ENCODE peak calls at places on chromosomes 13 and 19, in seven cellular contexts. R, V, O, A, E, Y and D are unnamed samples.

GRCh38 chr19:39100500-39101166 is 16.5 kb downstream of the ACP7 start:
- DNase-seq in E (no peak), R (no peak), A (no peak), V (no peak), Y (no peak), O (no peak), D (no peak)

GRCh38 chr13:48131481-48131992 is 36.6 kb upstream of the MED4 start:
- DNase-seq in R (no peak), O (no peak), E (no peak), Y (no peak), A (no peak), V (no peak), D (no peak)

GRCh38 chr19:38718747-38719543 is 25.3 kb downstream of the CAPN12 start:
- DNase-seq in E (no peak), V (peak), Y (no peak), A (no peak), O (peak), R (no peak), D (peak)

GRCh38 chr19:34508540-34508939 is 27.0 kb downstream of the WTIP start:
- DNase-seq in R (no peak), E (no peak), O (no peak), V (no peak), Y (peak), A (no peak), D (no peak)

GRCh38 chr13:48533207-48533499 is 273 bp upstream of the RCBTB2 start:
- DNase-seq in V (no peak), Y (no peak), E (no peak), O (no peak), A (no peak), R (no peak), D (no peak)

GRCh38 chr13:42538996-42539395 is 35.0 kb upstream of the TNFSF11 start:
- DNase-seq in O (no peak), R (no peak), E (no peak), V (no peak), Y (no peak), A (no peak), D (no peak)

GRCh38 chr13:112250788-112251445 is 125.2 kb upstream of the SPACA7 start:
- DNase-seq in E (no peak), V (no peak), R (no peak), O (no peak), A (no peak), Y (no peak), D (no peak)

GRCh38 chr19:29497686-29498436 is 27.9 kb upstream of the VSTM2B start:
- DNase-seq in V (no peak), E (no peak), O (no peak), R (no peak), Y (no peak), A (no peak), D (peak)

GRCh38 chr19:39557791-39558622 is 18.0 kb upstream of the EID2 start:
- DNase-seq in Y (no peak), O (no peak), V (no peak), R (peak), E (no peak), A (no peak), D (no peak)

GRCh38 chr13:67351114-67351513 is 121.0 kb upstream of the PCDH9 start:
- DNase-seq in O (no peak), R (no peak), Y (no peak), V (no peak), E (no peak), A (no peak), D (no peak)

GRCh38 chr19:41993612-41994483 is at the start of gene ATP1A3:
- DNase-seq in R (no peak), O (peak), Y (peak), A (no peak), E (no peak), V (peak), D (no peak)

GRCh38 chr13:95239293-95239692 is 62.0 kb downstream of the ABCC4 start:
- DNase-seq in A (no peak), Y (no peak), E (no peak), V (no peak), O (no peak), R (no peak), D (no peak)

GRCh38 chr13:47120284-47120683 is 223.4 kb upstream of the HTR2A start:
- DNase-seq in Y (no peak), O (no peak), E (no peak), R (no peak), A (no peak), V (no peak), D (no peak)

GRCh38 chr13:94382520-94382919 is 97.0 kb downstream of the DCT start:
- DNase-seq in Y (no peak), V (no peak), E (no peak), A (no peak), R (no peak), O (no peak), D (no peak)

GRCh38 chr19:41691268-41691970 is 3.3 kb upstream of the CEACAM7 start:
- DNase-seq in O (peak), Y (peak), A (no peak), R (no peak), E (no peak), V (peak), D (no peak)

GRCh38 chr19:55070755-55071502 is 4.7 kb upstream of the EPS8L1 start:
- DNase-seq in O (peak), R (no peak), E (no peak), V (peak), A (no peak), Y (no peak), D (no peak)

GRCh38 chr13:20525144-20525600 is 485 bp downstream of the CRYL1 start:
- DNase-seq in A (no peak), Y (peak), V (no peak), E (no peak), O (peak), R (peak), D (peak)

GRCh38 chr19:58551577-58552471 is 3.1 kb downstream of the CHMP2A start:
- DNase-seq in A (no peak), O (no peak), R (no peak), E (no peak), V (no peak), Y (no peak), D (no peak)

GRCh38 chr13:110636701-110637201 is 21.4 kb downstream of the NAXD start:
- DNase-seq in Y (no peak), R (no peak), A (peak), E (no peak), V (no peak), O (no peak), D (no peak)

GRCh38 chr19:50357178-50358100 is 8.0 kb downstream of the NAPSA start:
- DNase-seq in R (peak), A (no peak), V (peak), E (peak), Y (peak), O (peak), D (peak)

GRCh38 chr19:13090511-13091231 is 12.0 kb downstream of the LYL1 start:
- DNase-seq in V (no peak), O (no peak), A (no peak), R (no peak), E (no peak), Y (no peak), D (no peak)

GRCh38 chr13:51333421-51333820 is 6.1 kb upstream of the SERPINE3 start:
- DNase-seq in A (no peak), E (no peak), V (no peak), Y (no peak), O (no peak), R (no peak), D (no peak)

GRCh38 chr19:13234518-13234917 is 84.3 kb downstream of the IER2 start:
- DNase-seq in V (peak), Y (peak), O (peak), R (peak), A (no peak), E (no peak), D (no peak)

GRCh38 chr19:33520844-33521479 is 629 bp downstream of the PEPD start:
- DNase-seq in R (peak), O (no peak), Y (no peak), A (no peak), E (no peak), V (no peak), D (no peak)

GRCh38 chr13:26348966-26349365 is 95.0 kb downstream of the CDK8 start:
- DNase-seq in E (no peak), Y (peak), R (peak), A (no peak), O (no peak), V (no peak), D (no peak)

GRCh38 chr13:112986470-112986869 is 17.5 kb downstream of the MCF2L start:
- DNase-seq in R (no peak), E (no peak), O (no peak), Y (no peak), A (no peak), V (no peak), D (no peak)

GRCh38 chr13:110126391-110126961 is 180.5 kb downstream of the COL4A1 start:
- DNase-seq in E (no peak), R (no peak), Y (no peak), O (no peak), V (peak), A (no peak), D (peak)

GRCh38 chr13:110266431-110266809 is 40.5 kb downstream of the COL4A1 start:
- DNase-seq in A (no peak), R (no peak), O (no peak), V (no peak), Y (no peak), E (no peak), D (no peak)

GRCh38 chr19:13356686-13357280 is 149.5 kb downstream of the CACNA1A start:
- DNase-seq in E (no peak), Y (no peak), A (no peak), V (no peak), R (no peak), O (no peak), D (no peak)

GRCh38 chr19:33358408-33358807 is 15.1 kb upstream of the CEBPG start:
- DNase-seq in R (no peak), Y (no peak), A (no peak), V (no peak), E (no peak), O (no peak), D (no peak)

GRCh38 chr13:78674638-78675037 is 15.7 kb upstream of the OBI1 start:
- DNase-seq in R (no peak), E (no peak), O (no peak), A (no peak), Y (no peak), V (no peak), D (no peak)

GRCh38 chr19:22532388-22533310 is 101.5 kb upstream of the ZNF492 start:
- DNase-seq in Y (no peak), V (no peak), E (peak), A (no peak), O (no peak), R (no peak), D (peak)

GRCh38 chr13:97221046-97221445 is 1.1 kb upstream of the MBNL2 start:
- DNase-seq in R (no peak), O (no peak), Y (no peak), A (no peak), E (no peak), V (no peak), D (no peak)

GRCh38 chr19:17615889-17616685 is 60.6 kb downstream of the COLGALT1 start:
- DNase-seq in V (no peak), E (no peak), R (no peak), Y (no peak), A (no peak), O (no peak), D (no peak)

GRCh38 chr13:114022876-114023275 is 49.0 kb upstream of the C13orf46 start:
- DNase-seq in R (no peak), A (no peak), E (no peak), Y (no peak), V (no peak), O (no peak), D (no peak)

GRCh38 chr19:5621311-5621944 is 1.1 kb downstream of the SAFB2 start:
- DNase-seq in O (peak), R (no peak), A (no peak), E (no peak), Y (no peak), V (no peak), D (peak)

GRCh38 chr19:16588824-16589577 is 16.8 kb upstream of the SLC35E1 start:
- DNase-seq in E (no peak), V (no peak), O (no peak), A (no peak), R (no peak), Y (no peak), D (no peak)

DNA sequence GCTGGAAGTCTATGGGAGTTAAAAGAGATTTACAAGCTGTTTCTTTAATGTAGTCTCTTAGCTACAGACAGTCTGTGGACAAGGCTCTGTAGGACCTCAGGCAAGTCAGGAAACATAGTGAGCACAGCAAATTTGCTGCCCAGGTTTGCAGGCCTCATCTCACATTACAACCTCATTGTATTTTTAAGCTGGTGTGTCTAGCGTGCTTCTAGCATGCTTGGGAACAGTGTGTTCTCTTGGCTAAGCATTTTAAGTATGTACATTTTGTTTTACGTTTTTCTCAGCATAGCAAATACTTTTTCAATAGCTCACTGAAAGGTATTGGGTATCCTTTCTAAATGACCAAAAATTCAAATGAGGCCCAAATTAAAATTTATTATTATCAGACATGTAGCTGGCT is 113.2 kb downstream of the STARD13 start:
- DNase-seq in O (no peak), R (no peak), A (no peak), E (no peak), V (no peak), Y (no peak), D (no peak)
- TF ChIP-seq EP300 in O (no peak), R (no peak), A (peak), E (peak), V (no peak), Y (no peak), D (no peak)

GRCh38 chr13:30739646-30740642 is 4.6 kb downstream of the ALOX5AP start:
- DNase-seq in Y (no peak), O (peak), A (peak), V (peak), R (no peak), E (no peak), D (no peak)
- H3K4me3 ChIP-seq in Y (no peak), O (no peak), A (no peak), V (no peak), R (no peak), E (peak), D (no peak)

DNA sequence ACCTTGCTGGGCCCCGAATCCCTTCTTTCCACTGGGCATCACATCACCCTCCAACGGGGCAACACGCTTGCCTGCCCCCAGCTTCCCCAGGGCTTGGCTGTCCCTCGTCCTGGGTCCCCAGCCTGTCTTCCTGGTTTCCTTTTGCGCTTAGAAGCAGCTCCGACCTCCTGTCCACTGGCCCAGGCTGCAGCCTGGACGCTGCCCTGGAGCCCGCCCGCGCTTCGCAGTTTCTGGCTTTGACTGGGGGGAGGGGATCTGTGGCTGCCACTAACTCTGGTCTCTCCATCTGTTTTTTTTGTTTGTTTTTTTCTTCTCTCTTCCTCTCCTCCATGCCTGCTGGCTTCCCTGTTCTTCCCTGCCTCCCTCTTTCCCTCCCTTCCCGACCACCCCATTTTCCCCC is 11.7 kb upstream of the ILF3 start:
- DNase-seq in R (no peak), Y (no peak), O (no peak), A (no peak), E (no peak), V (no peak), D (no peak)
- H3K27ac ChIP-seq in R (no peak), Y (no peak), O (peak), A (no peak), E (peak), V (no peak), D (no peak)

GRCh38 chr19:11038511-11038910 is 50.8 kb upstream of the LDLR start:
- DNase-seq in R (no peak), A (no peak), V (no peak), O (no peak), Y (no peak), E (no peak), D (no peak)

GRCh38 chr19:11033251-11033650 is 56.0 kb upstream of the LDLR start:
- DNase-seq in O (no peak), Y (no peak), E (no peak), V (no peak), R (no peak), A (no peak), D (no peak)

GRCh38 chr19:11034449-11035213 is 54.6 kb upstream of the LDLR start:
- DNase-seq in E (no peak), Y (no peak), R (no peak), O (no peak), V (no peak), A (no peak), D (no peak)

GRCh38 chr19:11033763-11034162 is 55.5 kb upstream of the LDLR start:
- DNase-seq in O (no peak), Y (no peak), V (no peak), E (no peak), R (no peak), A (no peak), D (no peak)

DNA sequence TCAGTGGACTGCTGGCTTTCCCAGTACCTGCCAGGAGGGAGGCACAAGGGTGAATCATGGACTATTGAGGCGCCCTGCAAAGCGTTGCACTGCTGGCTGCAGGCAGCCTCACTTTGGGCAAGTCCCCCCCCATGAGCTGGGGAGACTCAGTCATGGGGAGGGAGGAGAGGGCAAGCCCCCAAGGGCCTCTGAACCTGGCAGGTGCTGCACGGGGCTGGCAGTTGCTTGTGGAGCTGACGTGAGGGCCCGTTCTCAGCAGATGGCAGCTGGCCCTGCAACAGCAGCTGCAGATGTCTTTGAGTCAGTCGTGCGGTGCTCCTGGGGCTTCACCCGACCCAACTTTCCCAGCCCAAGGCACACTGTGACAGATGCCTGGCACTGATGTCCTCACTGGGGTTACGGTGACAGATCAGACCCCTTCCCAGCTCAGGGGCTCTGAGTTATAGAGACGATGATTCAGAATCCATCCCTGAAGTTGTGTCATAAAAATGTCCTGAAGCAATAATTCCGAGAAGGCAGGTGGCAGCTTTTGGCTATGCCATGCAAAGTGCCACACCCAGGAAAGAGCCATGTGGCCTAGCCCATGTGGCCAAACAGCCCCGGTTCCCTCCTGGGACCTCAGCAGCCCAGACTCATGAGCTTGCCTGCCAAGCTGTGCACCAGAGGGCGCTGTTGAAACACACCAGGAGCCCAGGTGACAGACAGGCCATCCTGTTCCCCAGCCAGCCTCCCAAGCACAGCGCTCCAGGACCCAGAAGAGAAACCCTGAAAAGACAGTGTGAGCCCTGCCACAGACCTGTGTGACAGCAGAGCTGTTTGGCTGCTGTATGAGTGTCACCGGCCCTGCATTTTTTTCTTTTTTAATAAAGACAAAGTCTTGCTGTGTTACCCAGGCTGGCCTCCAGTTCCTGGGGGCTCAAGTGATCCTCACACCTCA is 53.6 kb upstream of the LDLR start:
- DNase-seq in R (peak), E (peak), A (peak), V (peak), O (peak), Y (peak), D (peak)
- TF ChIP-seq EP300 in R (no peak), E (no peak), A (no peak), V (no peak), O (no peak), Y (no peak), D (no peak)

GRCh38 chr13:99958402-99959126 is 13.0 kb downstream of the ZIC5 start:
- DNase-seq in A (no peak), E (no peak), V (no peak), O (peak), R (no peak), Y (no peak), D (no peak)

GRCh38 chr13:99959538-99960230 is 11.9 kb downstream of the ZIC5 start:
- DNase-seq in R (no peak), A (no peak), Y (no peak), E (no peak), V (no peak), O (peak), D (no peak)

GRCh38 chr13:99960663-99961440 is 10.7 kb downstream of the ZIC5 start:
- DNase-seq in A (no peak), R (no peak), Y (no peak), E (no peak), O (peak), V (no peak), D (no peak)

GRCh38 chr13:99956473-99957349 is 14.9 kb downstream of the ZIC5 start:
- DNase-seq in V (no peak), O (no peak), A (peak), E (no peak), Y (no peak), R (peak), D (no peak)

DNA sequence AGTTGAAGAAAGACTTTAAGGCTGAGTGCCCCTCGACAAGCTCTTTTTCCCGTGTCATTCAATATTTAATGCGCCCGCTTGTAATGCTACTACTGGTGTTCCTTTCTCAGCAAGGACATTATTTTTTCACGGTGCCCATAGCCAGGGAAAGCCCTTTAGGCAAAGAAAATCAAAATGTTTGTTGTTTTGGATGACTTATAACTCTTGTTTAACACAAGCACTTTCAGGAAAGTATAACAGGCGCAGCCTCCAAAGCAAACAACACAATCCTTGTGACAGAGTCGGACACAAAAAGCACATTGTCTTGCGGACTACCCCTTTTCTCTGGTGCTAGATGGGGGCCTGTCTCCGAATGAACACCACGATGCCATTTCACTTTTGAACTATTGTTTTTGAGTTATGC is 12.4 kb downstream of the ZIC5 start:
- DNase-seq in A (no peak), R (no peak), O (peak), Y (no peak), E (no peak), V (no peak), D (no peak)
- H3K4me3 ChIP-seq in A (no peak), R (no peak), O (no peak), Y (no peak), E (no peak), V (no peak), D (no peak)

GRCh38 chr13:50071399-50071798 is 56.2 kb downstream of the KCNRG start:
- DNase-seq in V (no peak), E (no peak), R (no peak), O (no peak), A (no peak), Y (no peak), D (no peak)

GRCh38 chr13:50068508-50068907 is 53.3 kb downstream of the KCNRG start:
- DNase-seq in E (no peak), O (no peak), V (no peak), Y (no peak), A (no peak), R (no peak), D (no peak)

GRCh38 chr13:50072676-50073075 is 57.4 kb downstream of the KCNRG start:
- DNase-seq in E (no peak), O (no peak), A (no peak), V (no peak), Y (no peak), R (no peak), D (no peak)

GRCh38 chr13:50065712-50066111 is 50.5 kb downstream of the KCNRG start:
- DNase-seq in R (no peak), O (no peak), A (no peak), Y (no peak), V (no peak), E (no peak), D (no peak)

GRCh38 chr13:50069255-50069654 is 54.0 kb downstream of the KCNRG start:
- DNase-seq in Y (no peak), R (no peak), V (no peak), A (no peak), E (no peak), O (no peak), D (no peak)
- H3K27ac ChIP-seq in Y (no peak), R (no peak), V (no peak), A (no peak), E (peak), O (no peak), D (no peak)

GRCh38 chr19:955803-956746 is 28.1 kb upstream of the WDR18 start:
- DNase-seq in O (no peak), A (no peak), E (no peak), V (no peak), R (no peak), Y (no peak), D (no peak)
- TF ChIP-seq EP300 in O (no peak), A (no peak), E (no peak), V (no peak), R (no peak), Y (no peak), D (no peak)